ENCODE peak calls at places on chromosomes 16 and 17, in four cellular contexts. C, H, A and T are unnamed samples.

GRCh38 chr17:41835214-41835799 is 725 bp downstream of the NT5C3B start:
- DNase-seq in C (peak), H (no peak), A (no peak), T (no peak)

GRCh38 chr17:60390223-60390622 is 1.7 kb downstream of the USP32 start:
- DNase-seq in C (peak), H (no peak), A (no peak), T (no peak)

GRCh38 chr16:22425036-22425801 is 50.8 kb upstream of the CDR2 start:
- DNase-seq in C (peak), H (no peak), A (no peak), T (no peak)

GRCh38 chr17:74744714-74745547 is 3.5 kb upstream of the NHERF1 start:
- DNase-seq in C (peak), H (peak), A (peak), T (peak)

GRCh38 chr17:10737168-10737622 is 7.4 kb upstream of the TMEM220 start:
- DNase-seq in C (peak), H (no peak), A (no peak), T (no peak)

GRCh38 chr17:57552114-57552601 is 192.9 kb downstream of the CCDC182 start:
- DNase-seq in C (peak), H (no peak), A (no peak), T (no peak)

GRCh38 chr16:4376126-4376819 is 4.6 kb downstream of the VASN start:
- DNase-seq in C (peak), H (peak), A (peak), T (peak)

GRCh38 chr17:34370376-34370996 is 7.5 kb upstream of the CCL1 start:
- DNase-seq in C (no peak), H (no peak), A (no peak), T (peak)

GRCh38 chr17:1718362-1719165 is 5.9 kb upstream of the WDR81 start:
- DNase-seq in C (no peak), H (no peak), A (no peak), T (no peak)

GRCh38 chr17:64423881-64424280 is 25.0 kb upstream of the MILR1 start:
- DNase-seq in C (peak), H (no peak), A (no peak), T (no peak)

GRCh38 chr17:17412331-17412730 is 64.5 kb upstream of the MED9 start:
- DNase-seq in C (peak), H (no peak), A (no peak), T (no peak)

GRCh38 chr17:57114085-57114673 is 29.1 kb downstream of the AKAP1 start:
- DNase-seq in C (peak), H (peak), A (no peak), T (no peak)

GRCh38 chr16:57304169-57305061 is 19.9 kb upstream of the PLLP start:
- DNase-seq in C (peak), H (no peak), A (no peak), T (no peak)

GRCh38 chr17:36117505-36118382 is 14.1 kb downstream of the CCL4 start:
- DNase-seq in C (no peak), H (no peak), A (no peak), T (no peak)

GRCh38 chr16:64356267-64356666 is 765.6 kb downstream of the CDH11 start:
- DNase-seq in C (peak), H (no peak), A (no peak), T (no peak)

GRCh38 chr17:81867123-81867951 is 3.8 kb downstream of the ARHGDIA start:
- DNase-seq in C (peak), H (no peak), A (no peak), T (no peak)

GRCh38 chr17:41538565-41538991 is 10.5 kb upstream of the KRT19 start:
- DNase-seq in C (peak), H (no peak), A (no peak), T (no peak)

GRCh38 chr17:36705651-36706436 is 104.5 kb downstream of the MRM1 start:
- DNase-seq in C (peak), H (peak), A (no peak), T (no peak)

GRCh38 chr17:42670199-42670924 is 6.4 kb downstream of the PLEKHH3 start:
- DNase-seq in C (no peak), H (peak), A (no peak), T (no peak)

GRCh38 chr17:42950044-42950783 is 14.0 kb downstream of the AARSD1 start:
- DNase-seq in C (no peak), H (no peak), A (no peak), T (no peak)

GRCh38 chr16:85473909-85474640 is 139.0 kb upstream of the GSE1 start:
- DNase-seq in C (peak), H (no peak), A (no peak), T (no peak)

GRCh38 chr17:82332669-82333278 is 792 bp downstream of the SECTM1 start:
- DNase-seq in C (peak), H (no peak), A (no peak), T (no peak)

GRCh38 chr16:1089822-1090619 is 6.0 kb downstream of the C1QTNF8 start:
- DNase-seq in C (no peak), H (no peak), A (no peak), T (no peak)